ENCODE peak calls at places on chromosome 12, in seven cellular contexts. N, G, L, S, P, V and Y are unnamed samples.

GRCh38 chr12:113528606-113529005 is 56.9 kb upstream of the LHX5 start:
- DNase-seq in N (no peak), G (no peak), L (no peak), S (no peak), P (no peak), V (no peak), Y (no peak)

GRCh38 chr12:12508612-12509011 is 54.1 kb downstream of the DUSP16 start:
- DNase-seq in N (no peak), G (no peak), L (no peak), S (no peak), P (no peak), V (no peak), Y (no peak)

GRCh38 chr12:95259368-95259767 is 41.8 kb downstream of the VEZT start:
- DNase-seq in N (peak; percentile 27), G (no peak), L (peak; percentile 52), S (no peak), P (peak; percentile 54), V (no peak), Y (no peak)

GRCh38 chr12:3199551-3200031 is 122.4 kb downstream of the TSPAN9 start:
- DNase-seq in N (no peak), G (no peak), L (no peak), S (no peak), P (peak; percentile 49), V (no peak), Y (no peak)

GRCh38 chr12:43206396-43206795 is 345.6 kb downstream of the ADAMTS20 start:
- DNase-seq in N (no peak), G (no peak), L (no peak), S (no peak), P (no peak), V (no peak), Y (no peak)

GRCh38 chr12:102702447-102703114 is 214.5 kb downstream of the PAH start:
- DNase-seq in N (peak; percentile 20), G (peak; percentile 80), L (peak; percentile 24), S (no peak), P (peak; percentile 71), V (peak; percentile 38), Y (no peak)

GRCh38 chr12:111757361-111758119 is 9.2 kb upstream of the ALDH2 start:
- DNase-seq in N (no peak), G (peak; percentile 63), L (no peak), S (no peak), P (no peak), V (no peak), Y (no peak)

GRCh38 chr12:132190012-132190755 is 45.9 kb downstream of the NOC4L start:
- DNase-seq in N (no peak), G (peak; percentile 54), L (no peak), S (no peak), P (no peak), V (no peak), Y (peak; percentile 61)

GRCh38 chr12:31033146-31033545 is 40.5 kb upstream of the DDX11 start:
- DNase-seq in N (no peak), G (no peak), L (no peak), S (no peak), P (no peak), V (no peak), Y (no peak)

GRCh38 chr12:57851552-57852186 is 5.1 kb upstream of the CTDSP2 start:
- DNase-seq in N (no peak), G (no peak), L (no peak), S (no peak), P (no peak), V (no peak), Y (no peak)

GRCh38 chr12:27652174-27652763 is 44.0 kb upstream of the REP15 start:
- DNase-seq in N (peak; percentile 38), G (peak; percentile 87), L (peak; percentile 58), S (no peak), P (peak; percentile 94), V (peak; percentile 80), Y (peak; percentile 75)

GRCh38 chr12:46839232-46839631 is 13.4 kb upstream of the SLC38A4 start:
- DNase-seq in N (no peak), G (no peak), L (no peak), S (no peak), P (no peak), V (no peak), Y (no peak)

GRCh38 chr12:752673-753400 is 458 bp downstream of the WNK1 start:
- DNase-seq in N (no peak), G (peak; percentile 72), L (no peak), S (peak; percentile 45), P (peak; percentile 69), V (no peak), Y (peak; percentile 45)

GRCh38 chr12:98416845-98417244 is 98.5 kb upstream of the TMPO start:
- DNase-seq in N (peak; percentile 8), G (peak; percentile 80), L (no peak), S (no peak), P (peak; percentile 47), V (peak; percentile 34), Y (no peak)

GRCh38 chr12:65182012-65182739 is 12.8 kb downstream of the LEMD3 start:
- DNase-seq in N (no peak), G (no peak), L (no peak), S (no peak), P (no peak), V (no peak), Y (no peak)

GRCh38 chr12:40446385-40446784 is 221.6 kb downstream of the LRRK2 start:
- DNase-seq in N (peak; percentile 22), G (peak; percentile 46), L (no peak), S (no peak), P (no peak), V (no peak), Y (no peak)

GRCh38 chr12:19461986-19462385 is 22.7 kb downstream of the AEBP2 start:
- DNase-seq in N (no peak), G (no peak), L (no peak), S (no peak), P (no peak), V (no peak), Y (no peak)

GRCh38 chr12:98754095-98754494 is 109.0 kb downstream of the APAF1 start:
- DNase-seq in N (no peak), G (peak; percentile 91), L (no peak), S (no peak), P (no peak), V (no peak), Y (no peak)

GRCh38 chr12:124976999-124977398 is 11.9 kb downstream of the DHX37 start:
- DNase-seq in N (no peak), G (no peak), L (no peak), S (no peak), P (no peak), V (no peak), Y (no peak)

GRCh38 chr12:45762185-45763110 is 32.9 kb downstream of the ARID2 start:
- DNase-seq in N (peak; percentile 32), G (peak; percentile 72), L (peak; percentile 10), S (no peak), P (peak; percentile 78), V (peak; percentile 32), Y (no peak)